ENCODE peak calls at places on chromosome X, in seven cellular contexts. One of them, this sample, is unnamed.

GRCh38 chrX:119468930-119469635 is 839 bp downstream of the SLC25A5 start:
- DNase-seq in H9: peak; percentile 74
- DNase-seq in fibroblast of mammary gland: peak; percentile 72
- DNase-seq in left cardiac atrium: peak; percentile 90
- DNase-seq in mammary epithelial cell: peak; percentile 76
- DNase-seq in HEK293T: peak; percentile 85
- DNase-seq in MV-4-11: peak; percentile 64
- DNase-seq in this sample: peak; percentile 96

GRCh38 chrX:132594129-132594528 is 105.3 kb upstream of the MBNL3 start:
- DNase-seq in left cardiac atrium: no peak
- DNase-seq in HEK293T: no peak
- DNase-seq in mammary epithelial cell: peak; percentile 34
- DNase-seq in H9: no peak
- DNase-seq in fibroblast of mammary gland: peak; percentile 79
- DNase-seq in MV-4-11: no peak
- DNase-seq in this sample: no peak

GRCh38 chrX:39065051-39065871 is 264.0 kb downstream of the MID1IP1 start:
- DNase-seq in fibroblast of mammary gland: no peak
- DNase-seq in left cardiac atrium: no peak
- DNase-seq in HEK293T: peak; percentile 3
- DNase-seq in H9: peak; percentile 73
- DNase-seq in MV-4-11: no peak
- DNase-seq in mammary epithelial cell: no peak
- DNase-seq in this sample: peak; percentile 80

GRCh38 chrX:19875051-19875432 is 12.4 kb downstream of the SH3KBP1 start:
- DNase-seq in H9: no peak
- DNase-seq in MV-4-11: peak; percentile 93
- DNase-seq in fibroblast of mammary gland: no peak
- DNase-seq in HEK293T: no peak
- DNase-seq in mammary epithelial cell: no peak
- DNase-seq in left cardiac atrium: no peak
- DNase-seq in this sample: no peak

GRCh38 chrX:153651540-153652079 is 4.6 kb downstream of the DUSP9 start:
- DNase-seq in mammary epithelial cell: no peak
- DNase-seq in left cardiac atrium: no peak
- DNase-seq in H9: peak; percentile 35
- DNase-seq in HEK293T: peak; percentile 61
- DNase-seq in MV-4-11: no peak
- DNase-seq in fibroblast of mammary gland: no peak
- DNase-seq in this sample: no peak

GRCh38 chrX:39890807-39891206 is 207.0 kb downstream of the BCOR start:
- DNase-seq in left cardiac atrium: no peak
- DNase-seq in HEK293T: no peak
- DNase-seq in H9: no peak
- DNase-seq in mammary epithelial cell: no peak
- DNase-seq in MV-4-11: no peak
- DNase-seq in fibroblast of mammary gland: no peak
- DNase-seq in this sample: no peak

GRCh38 chrX:63784902-63785692 is at the start of gene ARHGEF9:
- DNase-seq in left cardiac atrium: peak; percentile 22
- DNase-seq in MV-4-11: no peak
- DNase-seq in fibroblast of mammary gland: no peak
- DNase-seq in H9: peak; percentile 72
- DNase-seq in HEK293T: no peak
- DNase-seq in mammary epithelial cell: no peak
- DNase-seq in this sample: peak; percentile 74

GRCh38 chrX:43817454-43817853 is 64.8 kb downstream of the MAOB start:
- DNase-seq in mammary epithelial cell: no peak
- DNase-seq in H9: no peak
- DNase-seq in MV-4-11: no peak
- DNase-seq in fibroblast of mammary gland: no peak
- DNase-seq in left cardiac atrium: no peak
- DNase-seq in HEK293T: no peak
- DNase-seq in this sample: no peak

GRCh38 chrX:43631841-43632240 is 24.3 kb upstream of the MAOA start:
- DNase-seq in left cardiac atrium: no peak
- DNase-seq in HEK293T: no peak
- DNase-seq in fibroblast of mammary gland: no peak
- DNase-seq in H9: no peak
- DNase-seq in mammary epithelial cell: no peak
- DNase-seq in MV-4-11: no peak
- DNase-seq in this sample: no peak

GRCh38 chrX:120380699-120381098 is 18.8 kb downstream of the ATP1B4 start:
- DNase-seq in mammary epithelial cell: peak; percentile 28
- DNase-seq in HEK293T: peak; percentile 37
- DNase-seq in H9: peak; percentile 33
- DNase-seq in MV-4-11: no peak
- DNase-seq in fibroblast of mammary gland: peak; percentile 9
- DNase-seq in left cardiac atrium: no peak
- DNase-seq in this sample: peak; percentile 67

GRCh38 chrX:107673933-107674479 is 45.7 kb downstream of the PRPS1 start:
- DNase-seq in H9: peak; percentile 60
- DNase-seq in HEK293T: no peak
- DNase-seq in fibroblast of mammary gland: peak; percentile 95
- DNase-seq in left cardiac atrium: peak; percentile 90
- DNase-seq in mammary epithelial cell: peak; percentile 77
- DNase-seq in MV-4-11: peak; percentile 93
- DNase-seq in this sample: no peak

GRCh38 chrX:39873111-39873510 is 224.6 kb downstream of the BCOR start:
- DNase-seq in H9: no peak
- DNase-seq in left cardiac atrium: no peak
- DNase-seq in HEK293T: no peak
- DNase-seq in mammary epithelial cell: peak; percentile 32
- DNase-seq in fibroblast of mammary gland: no peak
- DNase-seq in MV-4-11: no peak
- DNase-seq in this sample: no peak

GRCh38 chrX:110561036-110561435 is 202.4 kb downstream of the RTL9 start:
- DNase-seq in mammary epithelial cell: no peak
- DNase-seq in MV-4-11: no peak
- DNase-seq in left cardiac atrium: no peak
- DNase-seq in fibroblast of mammary gland: peak; percentile 84
- DNase-seq in HEK293T: no peak
- DNase-seq in H9: no peak
- DNase-seq in this sample: no peak

GRCh38 chrX:23785564-23785963 is 2.6 kb downstream of the SAT1 start:
- DNase-seq in mammary epithelial cell: no peak
- DNase-seq in fibroblast of mammary gland: no peak
- DNase-seq in MV-4-11: no peak
- DNase-seq in left cardiac atrium: no peak
- DNase-seq in HEK293T: no peak
- DNase-seq in H9: no peak
- DNase-seq in this sample: no peak

GRCh38 chrX:36916941-36917340 is 91.2 kb upstream of the FAM47C start:
- DNase-seq in MV-4-11: no peak
- DNase-seq in mammary epithelial cell: no peak
- DNase-seq in fibroblast of mammary gland: no peak
- DNase-seq in left cardiac atrium: no peak
- DNase-seq in HEK293T: no peak
- DNase-seq in H9: no peak
- DNase-seq in this sample: no peak

GRCh38 chrX:123990602-123991001 is 29.1 kb downstream of the STAG2 start:
- DNase-seq in HEK293T: no peak
- DNase-seq in fibroblast of mammary gland: peak; percentile 18
- DNase-seq in mammary epithelial cell: peak; percentile 31
- DNase-seq in MV-4-11: no peak
- DNase-seq in left cardiac atrium: no peak
- DNase-seq in H9: no peak
- DNase-seq in this sample: no peak

GRCh38 chrX:154719132-154719675 is 31.7 kb downstream of the GAB3 start:
- DNase-seq in mammary epithelial cell: no peak
- DNase-seq in HEK293T: no peak
- DNase-seq in H9: no peak
- DNase-seq in left cardiac atrium: no peak
- DNase-seq in fibroblast of mammary gland: peak; percentile 90
- DNase-seq in MV-4-11: peak; percentile 85
- DNase-seq in this sample: no peak

GRCh38 chrX:113804293-113804692 is 779.6 kb upstream of the HTR2C start:
- DNase-seq in H9: peak; percentile 47
- DNase-seq in MV-4-11: no peak
- DNase-seq in left cardiac atrium: no peak
- DNase-seq in HEK293T: no peak
- DNase-seq in mammary epithelial cell: no peak
- DNase-seq in fibroblast of mammary gland: no peak
- DNase-seq in this sample: no peak

GRCh38 chrX:56765816-56766553 is 36.9 kb downstream of the NBDY start:
- DNase-seq in left cardiac atrium: no peak
- DNase-seq in HEK293T: no peak
- DNase-seq in H9: no peak
- DNase-seq in mammary epithelial cell: no peak
- DNase-seq in MV-4-11: no peak
- DNase-seq in fibroblast of mammary gland: peak; percentile 45
- DNase-seq in this sample: no peak

GRCh38 chrX:132708529-132708928 is 219.7 kb upstream of the MBNL3 start:
- DNase-seq in mammary epithelial cell: no peak
- DNase-seq in H9: no peak
- DNase-seq in MV-4-11: no peak
- DNase-seq in left cardiac atrium: no peak
- DNase-seq in fibroblast of mammary gland: no peak
- DNase-seq in HEK293T: no peak
- DNase-seq in this sample: peak; percentile 56

GRCh38 chrX:108584617-108585211 is 145.1 kb downstream of the COL4A5 start:
- DNase-seq in left cardiac atrium: no peak
- DNase-seq in HEK293T: peak; percentile 20
- DNase-seq in mammary epithelial cell: peak; percentile 1
- DNase-seq in H9: peak; percentile 52
- DNase-seq in fibroblast of mammary gland: peak; percentile 17
- DNase-seq in MV-4-11: no peak
- DNase-seq in this sample: peak; percentile 37

GRCh38 chrX:39688576-39689373 is 409.0 kb downstream of the BCOR start:
- DNase-seq in MV-4-11: no peak
- DNase-seq in mammary epithelial cell: peak; percentile 35
- DNase-seq in H9: peak; percentile 75
- DNase-seq in fibroblast of mammary gland: no peak
- DNase-seq in HEK293T: peak; percentile 61
- DNase-seq in left cardiac atrium: peak; percentile 73
- DNase-seq in this sample: peak; percentile 93

GRCh38 chrX:153870288-153870690 is 15.7 kb downstream of the L1CAM start:
- DNase-seq in MV-4-11: no peak
- DNase-seq in HEK293T: no peak
- DNase-seq in fibroblast of mammary gland: no peak
- DNase-seq in left cardiac atrium: no peak
- DNase-seq in H9: no peak
- DNase-seq in mammary epithelial cell: no peak
- DNase-seq in this sample: no peak

GRCh38 chrX:9745417-9746115 is 20.1 kb downstream of the GPR143 start:
- DNase-seq in mammary epithelial cell: no peak
- DNase-seq in HEK293T: no peak
- DNase-seq in MV-4-11: peak; percentile 51
- DNase-seq in left cardiac atrium: no peak
- DNase-seq in fibroblast of mammary gland: no peak
- DNase-seq in H9: no peak
- DNase-seq in this sample: peak; percentile 47

GRCh38 chrX:150184487-150184886 is 178.6 kb upstream of the MAMLD1 start:
- DNase-seq in fibroblast of mammary gland: no peak
- DNase-seq in MV-4-11: no peak
- DNase-seq in HEK293T: no peak
- DNase-seq in left cardiac atrium: no peak
- DNase-seq in H9: no peak
- DNase-seq in mammary epithelial cell: peak; percentile 50
- DNase-seq in this sample: no peak

This sample was measured in ELF-1.